ENCODE peak calls at places on chromosome 15, in five cellular contexts. O is HCT116, D is fibroblast of lung, P is right lobe of liver, M is H9. Q is an unnamed sample.

GRCh38 chr15:51267714-51268105 is 70.7 kb downstream of the CYP19A1 start:
- DNase-seq in P (no peak), O (no peak), D (no peak), M (peak; percentile 37), Q (no peak)

GRCh38 chr15:62067448-62068044 is 769 bp downstream of the C2CD4A start:
- DNase-seq in O (no peak), P (peak; percentile 53), D (no peak), M (peak; percentile 50), Q (no peak)

GRCh38 chr15:77819271-77819806 is 186.6 kb upstream of the LINGO1 start:
- DNase-seq in D (no peak), P (no peak), M (no peak), O (no peak), Q (no peak)

GRCh38 chr15:40093224-40093842 is 15.3 kb downstream of the BMF start:
- DNase-seq in O (no peak), D (peak; percentile 36), M (no peak), P (no peak), Q (no peak)

GRCh38 chr15:68335655-68336054 is 58.1 kb downstream of the FEM1B start:
- DNase-seq in O (no peak), M (no peak), P (peak; percentile 68), D (no peak), Q (no peak)

GRCh38 chr15:57146394-57147140 is 228.1 kb downstream of the TCF12 start:
- DNase-seq in O (peak; percentile 8), P (no peak), D (peak; percentile 86), M (no peak), Q (no peak)

GRCh38 chr15:65558336-65558735 is 28.1 kb downstream of the HACD3 start:
- DNase-seq in D (peak; percentile 79), O (no peak), M (no peak), P (no peak), Q (no peak)

GRCh38 chr15:51119120-51119519 is 24.4 kb upstream of the TNFAIP8L3 start:
- DNase-seq in M (no peak), O (no peak), D (no peak), P (no peak), Q (no peak)

GRCh38 chr15:62653122-62653521 is 389.4 kb upstream of the TPM1 start:
- DNase-seq in O (no peak), D (no peak), P (no peak), M (no peak), Q (no peak)

GRCh38 chr15:41507820-41508290 is 5.8 kb downstream of the LTK start:
- DNase-seq in D (no peak), M (no peak), P (peak; percentile 90), O (no peak), Q (no peak)

DNA sequence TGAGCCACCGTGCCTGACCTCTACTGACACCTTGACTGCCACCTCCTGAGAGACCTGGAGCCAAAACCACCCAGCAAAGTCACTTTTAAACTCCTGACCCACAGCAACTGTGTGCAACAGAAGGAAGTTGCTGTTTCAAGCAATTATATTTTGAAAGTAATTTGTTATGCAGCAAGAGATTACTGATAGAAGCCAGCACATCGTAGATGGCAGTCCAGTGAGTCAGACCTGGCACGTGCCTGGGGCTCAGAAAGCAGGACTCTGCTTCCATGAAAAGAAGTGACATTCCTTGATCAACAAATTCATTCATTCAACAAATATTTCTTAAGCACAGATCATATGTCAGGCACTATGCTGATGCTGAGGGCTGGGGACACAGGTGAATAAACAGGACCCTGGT is 5.7 kb upstream of the CSPG4 start:
- DNase-seq in O (no peak), M (no peak), P (no peak), D (peak; percentile 66), Q (no peak)
- H3K4me1 ChIP-seq in O (peaks cover 19% of the 10 kb centered on the region), M (peaks cover 3% of the 10 kb centered on the region), P (peaks cover 8% of the 10 kb centered on the region), D (peaks cover 19% of the 10 kb centered on the region), Q (peaks cover 4% of the 10 kb centered on the region)

GRCh38 chr15:66768984-66769383 is 66.9 kb downstream of the SMAD6 start:
- DNase-seq in D (no peak), P (no peak), O (no peak), M (no peak), Q (no peak)

GRCh38 chr15:66765478-66766281 is 63.6 kb downstream of the SMAD6 start:
- DNase-seq in D (no peak), P (peak; percentile 79), M (no peak), O (peak; percentile 81), Q (no peak)

GRCh38 chr15:66767370-66767769 is 65.3 kb downstream of the SMAD6 start:
- DNase-seq in D (no peak), P (peak; percentile 61), M (no peak), O (no peak), Q (no peak)

GRCh38 chr15:66764067-66764428 is 62.0 kb downstream of the SMAD6 start:
- DNase-seq in O (no peak), P (no peak), M (no peak), D (no peak), Q (no peak)

GRCh38 chr15:66766282-66767228 is 64.5 kb downstream of the SMAD6 start:
- DNase-seq in P (no peak), O (no peak), M (no peak), D (peak; percentile 53), Q (no peak)
- H3K4me1 ChIP-seq in P (peaks cover 40% of the 10 kb centered on the region), O (peaks cover 90% of the 10 kb centered on the region), M (peaks cover 3% of the 10 kb centered on the region), D (peaks cover 32% of the 10 kb centered on the region), Q (peaks cover 22% of the 10 kb centered on the region)

DNA sequence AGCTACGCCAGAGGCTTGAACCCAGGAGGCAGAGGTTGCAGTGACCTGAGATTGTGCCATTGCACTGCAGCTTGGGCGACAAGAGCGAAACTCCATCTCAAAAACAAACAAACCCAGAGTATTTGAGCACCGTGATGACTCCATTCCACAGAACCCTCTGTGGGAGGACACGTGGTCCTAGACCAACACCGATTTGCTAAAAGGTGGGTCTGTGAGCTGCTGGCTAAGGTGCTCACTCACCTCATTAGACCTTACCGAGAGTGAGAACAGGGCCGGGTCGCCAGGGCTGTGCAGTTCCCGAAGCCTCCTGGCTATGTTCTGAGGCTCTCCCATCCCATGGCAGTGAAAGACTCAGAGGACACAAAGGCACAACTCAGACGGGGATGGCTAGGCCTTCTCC is 17.9 kb downstream of the ABHD2 start:
- DNase-seq in M (no peak), P (peak; percentile 76), O (no peak), D (no peak), Q (no peak)
- H3K4me1 ChIP-seq in M (peaks cover 1% of the 10 kb centered on the region), P (peaks cover 21% of the 10 kb centered on the region), O (peaks cover 27% of the 10 kb centered on the region), D (peaks cover 38% of the 10 kb centered on the region), Q (peaks cover 51% of the 10 kb centered on the region)

GRCh38 chr15:96181217-96181616 is 149.3 kb upstream of the NR2F2 start:
- DNase-seq in P (no peak), D (no peak), M (no peak), O (no peak), Q (no peak)

GRCh38 chr15:96183927-96184266 is 146.6 kb upstream of the NR2F2 start:
- DNase-seq in P (no peak), O (no peak), M (no peak), D (no peak), Q (no peak)

GRCh38 chr15:96184297-96184696 is 146.2 kb upstream of the NR2F2 start:
- DNase-seq in P (peak; percentile 52), D (no peak), M (no peak), O (no peak), Q (no peak)

GRCh38 chr15:96181873-96182301 is 148.6 kb upstream of the NR2F2 start:
- DNase-seq in M (no peak), P (peak; percentile 79), O (no peak), D (peak; percentile 98), Q (no peak)

DNA sequence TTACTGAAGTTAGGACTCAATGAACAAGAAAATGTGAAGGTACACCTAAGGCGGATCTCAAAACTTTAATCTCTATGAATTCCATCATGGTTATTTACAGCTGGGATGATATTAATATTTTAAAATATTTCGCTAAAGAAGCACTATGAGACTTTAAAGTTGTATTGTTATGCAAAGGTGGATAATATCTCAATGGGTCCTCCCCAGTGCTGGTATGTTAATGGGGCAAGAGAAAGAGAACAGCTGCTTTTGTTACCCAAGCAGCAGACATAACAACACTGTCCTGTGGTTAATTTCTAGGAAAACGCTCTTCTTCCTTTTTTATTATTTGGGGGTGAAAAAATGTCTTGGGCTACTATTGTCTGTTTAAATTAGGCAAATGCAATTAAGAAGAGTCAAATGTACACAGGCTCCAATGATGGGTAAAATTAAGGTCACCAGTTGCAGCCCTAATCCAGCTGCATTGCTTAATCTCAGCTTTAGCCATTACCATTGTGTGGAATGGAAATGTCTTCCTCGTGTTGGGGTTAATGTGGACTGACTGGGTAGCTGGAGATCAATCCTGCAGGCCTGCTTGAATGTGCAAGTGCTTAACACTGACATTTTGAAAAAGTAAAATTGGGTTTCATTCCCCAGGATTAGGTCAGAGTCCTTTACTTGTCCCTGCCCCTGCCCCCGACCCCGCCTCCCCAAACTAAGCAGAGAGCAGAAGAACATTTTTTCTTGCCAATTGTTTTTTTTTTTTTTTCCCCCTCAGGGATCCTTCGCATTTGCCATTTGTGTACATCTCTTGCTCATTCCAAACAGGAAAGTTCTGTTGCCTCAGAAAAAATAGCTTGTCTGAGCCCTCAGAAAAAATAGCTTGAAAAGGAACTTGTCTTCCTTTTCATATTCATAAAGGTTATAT is 147.2 kb upstream of the NR2F2 start:
- DNase-seq in P (peak; percentile 56), D (no peak), M (no peak), O (no peak), Q (no peak)
- H3K4me1 ChIP-seq in P (peaks cover 25% of the 10 kb centered on the region), D (peaks cover 9% of the 10 kb centered on the region), M (peaks cover 5% of the 10 kb centered on the region), O (no peaks in the 10 kb centered on the region), Q (no peaks in the 10 kb centered on the region)

DNA sequence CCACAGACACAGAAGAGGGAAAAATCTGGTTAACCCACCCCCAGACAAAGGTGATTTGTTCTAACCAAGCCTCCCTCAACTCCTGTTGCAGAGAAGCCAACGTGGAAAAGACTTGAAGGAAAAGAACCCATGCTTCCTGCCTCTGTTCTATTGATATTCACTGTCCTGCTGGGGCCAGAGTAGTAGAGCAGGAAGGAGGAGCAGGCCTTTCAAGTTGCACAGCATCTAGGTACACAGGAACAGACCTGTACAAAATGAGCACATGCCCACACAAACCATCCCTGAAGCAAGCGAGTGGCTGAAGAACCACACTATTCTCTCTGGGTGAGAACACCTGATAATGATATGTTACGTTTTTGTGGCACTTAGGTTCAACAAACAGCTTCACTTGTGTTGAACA is 29.9 kb downstream of the RASGRP1 start:
- DNase-seq in O (no peak), P (no peak), D (no peak), M (no peak), Q (no peak)
- H3K4me1 ChIP-seq in O (peaks cover 3% of the 10 kb centered on the region), P (no peaks in the 10 kb centered on the region), D (peaks cover 2% of the 10 kb centered on the region), M (no peaks in the 10 kb centered on the region), Q (no peaks in the 10 kb centered on the region)

Q was measured in RWPE2.